ENCODE peak calls at places on chromosomes 6 and 20, in four cellular contexts. One of them, this sample, is unnamed.

GRCh38 chr6:101489456-101489855 is 95.9 kb downstream of the GRIK2 start:
- DNase-seq in A549: no peak
- DNase-seq in fibroblast of pulmonary artery: no peak
- DNase-seq in AG09309: no peak
- DNase-seq in this sample: no peak

GRCh38 chr6:141551318-141551717 is 581.4 kb upstream of the GJE1 start:
- DNase-seq in AG09309: no peak
- DNase-seq in A549: no peak
- DNase-seq in fibroblast of pulmonary artery: no peak
- DNase-seq in this sample: no peak

GRCh38 chr20:1005452-1006027 is 3.4 kb upstream of the RSPO4 start:
- DNase-seq in fibroblast of pulmonary artery: peak
- DNase-seq in A549: peak
- DNase-seq in AG09309: no peak
- DNase-seq in this sample: no peak

GRCh38 chr6:39453956-39454524 is 131.5 kb upstream of the KCNK16 start:
- DNase-seq in AG09309: no peak
- DNase-seq in fibroblast of pulmonary artery: no peak
- DNase-seq in A549: no peak
- DNase-seq in this sample: no peak

GRCh38 chr6:169252805-169253189 is 849 bp downstream of the THBS2 start:
- DNase-seq in AG09309: no peak
- DNase-seq in A549: no peak
- DNase-seq in fibroblast of pulmonary artery: peak
- DNase-seq in this sample: no peak

GRCh38 chr6:111642463-111643158 is 36.9 kb upstream of the TRAF3IP2 start:
- DNase-seq in A549: peak
- DNase-seq in AG09309: no peak
- DNase-seq in fibroblast of pulmonary artery: peak
- DNase-seq in this sample: no peak

GRCh38 chr6:80528115-80528514 is 421.6 kb downstream of the BCKDHB start:
- DNase-seq in AG09309: no peak
- DNase-seq in A549: no peak
- DNase-seq in fibroblast of pulmonary artery: peak
- DNase-seq in this sample: no peak

GRCh38 chr6:70668499-70668812 is 773 bp downstream of the SMAP1 start:
- DNase-seq in A549: no peak
- DNase-seq in fibroblast of pulmonary artery: peak
- DNase-seq in AG09309: no peak
- DNase-seq in this sample: no peak

GRCh38 chr20:63534831-63535651 is 2.1 kb downstream of the PTK6 start:
- DNase-seq in AG09309: no peak
- DNase-seq in fibroblast of pulmonary artery: no peak
- DNase-seq in A549: no peak
- DNase-seq in this sample: no peak

GRCh38 chr20:40197744-40198143 is 491.3 kb downstream of the MAFB start:
- DNase-seq in AG09309: no peak
- DNase-seq in A549: no peak
- DNase-seq in fibroblast of pulmonary artery: no peak
- DNase-seq in this sample: no peak

GRCh38 chr6:2939315-2940009 is 31.9 kb downstream of the SERPINB6 start:
- DNase-seq in AG09309: no peak
- DNase-seq in fibroblast of pulmonary artery: no peak
- DNase-seq in A549: no peak
- DNase-seq in this sample: peak

GRCh38 chr6:2937627-2938003 is 33.8 kb downstream of the SERPINB6 start:
- DNase-seq in AG09309: no peak
- DNase-seq in A549: no peak
- DNase-seq in fibroblast of pulmonary artery: no peak
- DNase-seq in this sample: no peak

GRCh38 chr6:2940010-2940850 is 31.1 kb downstream of the SERPINB6 start:
- DNase-seq in fibroblast of pulmonary artery: no peak
- DNase-seq in AG09309: no peak
- DNase-seq in A549: peak
- DNase-seq in this sample: peak

GRCh38 chr6:2938004-2938631 is 33.2 kb downstream of the SERPINB6 start:
- DNase-seq in fibroblast of pulmonary artery: no peak
- DNase-seq in AG09309: no peak
- DNase-seq in A549: no peak
- DNase-seq in this sample: no peak

DNA sequence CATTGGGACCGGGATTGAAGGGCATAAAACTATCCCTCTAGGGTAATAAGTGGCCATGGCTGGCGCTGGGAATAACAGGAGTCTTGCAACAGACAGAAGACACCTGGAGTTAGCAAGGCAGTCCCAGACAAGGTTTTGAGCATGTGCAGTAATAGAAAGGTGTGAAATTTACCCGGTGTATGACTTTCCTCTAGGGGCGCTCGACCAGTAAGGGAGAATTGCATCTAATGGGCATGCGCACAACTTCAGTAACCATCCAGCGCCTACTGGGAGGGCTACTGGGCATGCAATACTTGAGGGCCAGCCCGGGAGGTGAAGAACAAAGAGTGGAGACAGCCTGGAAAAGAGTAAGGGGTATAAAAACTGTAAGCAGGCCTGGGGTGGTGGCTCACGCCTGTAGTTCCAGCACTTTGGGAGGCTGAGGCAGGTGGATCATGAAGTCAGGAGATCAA is 32.7 kb downstream of the SERPINB6 start:
- DNase-seq in A549: peak
- DNase-seq in fibroblast of pulmonary artery: peak
- DNase-seq in AG09309: no peak
- DNase-seq in this sample: no peak
- TF ChIP-seq CTCF in A549: peak
- TF ChIP-seq CTCF in fibroblast of pulmonary artery: peak
- TF ChIP-seq CTCF in AG09309: no peak
- TF ChIP-seq CTCF in this sample: no peak

GRCh38 chr6:47079638-47080037 is 37.5 kb upstream of the ADGRF1 start:
- DNase-seq in A549: peak
- DNase-seq in fibroblast of pulmonary artery: no peak
- DNase-seq in AG09309: no peak
- DNase-seq in this sample: no peak
- TF ChIP-seq CTCF in A549: no peak
- TF ChIP-seq CTCF in fibroblast of pulmonary artery: peak
- TF ChIP-seq CTCF in AG09309: no peak
- TF ChIP-seq CTCF in this sample: no peak

GRCh38 chr6:30260036-30260504 is 46.9 kb upstream of the TRIM26 start:
- DNase-seq in A549: no peak
- DNase-seq in fibroblast of pulmonary artery: no peak
- DNase-seq in AG09309: no peak
- DNase-seq in this sample: no peak

GRCh38 chr6:30258204-30258603 is 45.0 kb upstream of the TRIM26 start:
- DNase-seq in AG09309: no peak
- DNase-seq in fibroblast of pulmonary artery: no peak
- DNase-seq in A549: no peak
- DNase-seq in this sample: no peak

GRCh38 chr6:30264731-30265130 is 51.5 kb upstream of the TRIM26 start:
- DNase-seq in AG09309: no peak
- DNase-seq in A549: no peak
- DNase-seq in fibroblast of pulmonary artery: peak
- DNase-seq in this sample: no peak

GRCh38 chr6:30263734-30264133 is 50.5 kb upstream of the TRIM26 start:
- DNase-seq in AG09309: no peak
- DNase-seq in fibroblast of pulmonary artery: peak
- DNase-seq in A549: no peak
- DNase-seq in this sample: no peak

GRCh38 chr6:30259140-30260035 is 46.2 kb upstream of the TRIM26 start:
- DNase-seq in AG09309: peak
- DNase-seq in A549: peak
- DNase-seq in fibroblast of pulmonary artery: peak
- DNase-seq in this sample: peak
- TF ChIP-seq CTCF in AG09309: peak
- TF ChIP-seq CTCF in A549: peak
- TF ChIP-seq CTCF in fibroblast of pulmonary artery: peak
- TF ChIP-seq CTCF in this sample: peak

GRCh38 chr6:157893238-157893637 is 70.2 kb downstream of the SNX9 start:
- DNase-seq in AG09309: no peak
- DNase-seq in A549: no peak
- DNase-seq in fibroblast of pulmonary artery: no peak
- DNase-seq in this sample: no peak

GRCh38 chr6:157896931-157897330 is 73.9 kb downstream of the SNX9 start:
- DNase-seq in fibroblast of pulmonary artery: no peak
- DNase-seq in AG09309: no peak
- DNase-seq in A549: no peak
- DNase-seq in this sample: no peak

GRCh38 chr6:157895585-157895984 is 72.5 kb downstream of the SNX9 start:
- DNase-seq in A549: no peak
- DNase-seq in fibroblast of pulmonary artery: no peak
- DNase-seq in AG09309: no peak
- DNase-seq in this sample: no peak

GRCh38 chr6:157898640-157899039 is 75.6 kb downstream of the SNX9 start:
- DNase-seq in fibroblast of pulmonary artery: no peak
- DNase-seq in AG09309: no peak
- DNase-seq in A549: no peak
- DNase-seq in this sample: no peak

DNA sequence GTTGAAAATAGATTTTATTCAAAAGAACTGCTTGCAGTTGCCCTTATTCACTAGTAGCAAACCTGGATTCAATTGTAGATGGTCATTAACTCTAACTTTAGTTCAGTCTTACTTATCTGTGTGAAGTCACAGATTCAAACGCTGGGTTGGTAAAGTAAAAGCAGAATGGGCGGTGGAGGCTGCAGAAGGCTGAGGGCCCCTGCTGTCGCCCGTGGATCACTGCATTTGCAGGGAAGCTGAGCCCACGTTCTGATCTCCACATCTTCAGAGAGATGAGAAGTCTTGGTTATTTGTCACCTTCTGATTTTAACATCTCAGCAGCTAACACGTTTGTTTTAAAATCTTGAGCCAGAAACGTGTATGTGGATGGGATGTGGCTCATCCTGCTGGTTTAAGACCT is 75.1 kb downstream of the SNX9 start:
- DNase-seq in AG09309: no peak
- DNase-seq in fibroblast of pulmonary artery: no peak
- DNase-seq in A549: no peak
- DNase-seq in this sample: no peak
- TF ChIP-seq CTCF in AG09309: no peak
- TF ChIP-seq CTCF in fibroblast of pulmonary artery: peak
- TF ChIP-seq CTCF in A549: no peak
- TF ChIP-seq CTCF in this sample: no peak

DNA sequence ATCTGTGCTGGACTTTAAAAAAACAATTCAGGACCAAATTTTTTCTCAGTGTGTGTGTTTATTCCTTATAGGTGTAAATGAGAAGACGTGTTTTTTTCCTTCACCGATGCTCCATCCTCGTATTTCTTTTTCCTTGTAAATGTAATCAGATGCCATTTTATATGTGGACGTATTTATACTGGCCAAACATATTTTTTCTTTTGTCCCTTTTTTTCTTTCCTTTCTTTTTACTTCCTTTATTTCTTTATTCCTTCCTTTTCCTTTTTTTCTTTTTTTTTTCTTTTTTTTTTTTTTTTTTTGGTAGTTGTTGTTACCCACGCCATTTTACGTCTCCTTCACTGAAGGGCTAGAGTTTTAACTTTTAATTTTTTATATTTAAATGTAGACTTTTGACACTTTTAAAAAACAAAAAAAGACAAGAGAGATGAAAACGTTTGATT is 3.7 kb downstream of the SOX4 start:
- DNase-seq in A549: no peak
- DNase-seq in fibroblast of pulmonary artery: no peak
- DNase-seq in AG09309: no peak
- DNase-seq in this sample: no peak
- TF ChIP-seq CTCF in A549: no peak
- TF ChIP-seq CTCF in fibroblast of pulmonary artery: no peak
- TF ChIP-seq CTCF in AG09309: no peak
- TF ChIP-seq CTCF in this sample: no peak

DNA sequence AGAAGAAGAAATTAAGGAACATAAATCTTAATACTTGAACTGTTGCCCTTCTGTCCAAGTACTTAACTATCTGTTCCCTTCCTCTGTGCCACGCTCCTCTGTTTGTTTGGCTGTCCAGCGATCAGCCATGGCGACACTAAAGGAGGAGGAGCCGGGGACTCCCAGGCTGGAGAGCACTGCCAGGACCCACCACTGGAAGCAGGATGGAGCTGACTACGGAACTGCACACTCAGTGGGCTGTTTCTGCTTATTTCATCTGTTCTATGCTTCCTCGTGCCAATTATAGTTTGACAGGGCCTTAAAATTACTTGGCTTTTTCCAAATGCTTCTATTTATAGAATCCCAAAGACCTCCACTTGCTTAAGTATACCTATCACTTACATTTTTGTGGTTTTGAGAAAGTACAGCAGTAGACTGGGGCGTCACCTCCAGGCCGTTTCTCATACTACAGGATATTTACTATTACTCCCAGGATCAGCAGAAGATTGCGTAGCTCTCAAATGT is 17.1 kb downstream of the IRF4 start:
- DNase-seq in fibroblast of pulmonary artery: peak
- DNase-seq in A549: peak
- DNase-seq in AG09309: no peak
- DNase-seq in this sample: no peak
- TF ChIP-seq CTCF in fibroblast of pulmonary artery: peak
- TF ChIP-seq CTCF in A549: peak
- TF ChIP-seq CTCF in AG09309: peak
- TF ChIP-seq CTCF in this sample: peak

DNA sequence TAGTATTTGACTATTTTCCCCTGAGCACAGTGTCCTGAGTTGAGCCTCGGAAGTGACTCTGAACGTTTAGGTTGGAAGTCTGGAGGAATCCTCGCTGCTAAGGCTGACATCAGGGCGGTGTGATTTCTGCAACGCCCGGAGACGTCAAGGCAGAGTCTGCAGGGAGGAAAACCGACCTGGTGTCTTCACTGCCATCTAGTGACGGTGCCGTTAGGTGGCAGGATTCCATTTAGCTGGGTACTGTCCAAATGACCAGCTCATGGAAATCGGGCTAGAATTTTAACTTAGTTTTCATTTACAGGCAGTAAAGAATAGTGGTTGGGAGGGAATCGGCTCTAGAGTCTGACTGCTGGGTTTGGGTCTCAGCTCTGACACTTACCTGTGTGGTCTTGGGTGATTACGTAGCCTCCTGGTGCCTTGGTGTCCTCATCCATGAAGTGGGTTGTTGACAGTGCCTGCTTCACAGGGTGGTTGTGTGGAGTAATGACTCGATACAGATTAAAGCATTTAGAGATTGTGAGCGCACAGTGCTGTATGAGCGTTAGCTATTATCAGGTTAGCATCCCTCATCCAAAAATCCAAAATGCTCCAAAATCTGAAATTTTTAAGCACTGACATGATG is 35.0 kb downstream of the FOXF2 start:
- DNase-seq in AG09309: no peak
- DNase-seq in A549: peak
- DNase-seq in fibroblast of pulmonary artery: peak
- DNase-seq in this sample: no peak
- TF ChIP-seq CTCF in AG09309: peak
- TF ChIP-seq CTCF in A549: peak
- TF ChIP-seq CTCF in fibroblast of pulmonary artery: peak
- TF ChIP-seq CTCF in this sample: peak

DNA sequence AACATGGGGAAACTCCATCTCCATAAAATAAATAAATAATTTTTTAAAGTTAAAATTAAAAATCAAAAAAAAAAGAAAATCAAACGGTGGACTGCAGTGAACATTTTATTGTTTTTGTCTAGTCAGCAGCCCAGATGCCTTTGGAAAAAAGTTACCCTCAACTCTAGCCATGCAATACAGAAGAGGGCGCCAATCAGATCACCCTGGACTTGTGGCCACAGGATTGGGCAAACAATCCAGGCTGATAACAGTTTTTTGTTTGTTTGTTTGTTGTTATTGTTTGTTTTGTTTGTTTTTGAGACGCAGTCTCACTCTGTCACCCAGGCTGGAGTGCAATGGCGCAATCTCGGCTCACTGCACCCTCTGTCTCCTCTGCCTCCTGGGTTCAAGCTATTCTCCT is 30.5 kb upstream of the NELFCD start:
- DNase-seq in A549: peak
- DNase-seq in fibroblast of pulmonary artery: no peak
- DNase-seq in AG09309: no peak
- DNase-seq in this sample: no peak
- TF ChIP-seq CTCF in A549: no peak
- TF ChIP-seq CTCF in fibroblast of pulmonary artery: no peak
- TF ChIP-seq CTCF in AG09309: no peak
- TF ChIP-seq CTCF in this sample: no peak

This sample was measured in esophagus muscularis mucosa.